ENCODE peak calls at places on chromosomes 1 and 21, in seven cellular contexts. F, Y, S, J, N, U and O are unnamed samples.

GRCh38 chr1:93459126-93459525 is 11.2 kb downstream of the FNBP1L start:
- DNase-seq in F (no peak), Y (no peak), S (no peak), J (no peak), N (no peak), U (no peak), O (no peak)

GRCh38 chr1:31744165-31744888 is 19.8 kb downstream of the ADGRB2 start:
- DNase-seq in F (no peak), Y (no peak), S (no peak), J (no peak), N (no peak), U (no peak), O (no peak)

GRCh38 chr1:67721650-67722291 is 36.8 kb downstream of the GADD45A start:
- DNase-seq in F (no peak), Y (no peak), S (no peak), J (no peak), N (no peak), U (no peak), O (no peak)

GRCh38 chr1:222974496-222974895 is 159.7 kb downstream of the DISP1 start:
- DNase-seq in F (no peak), Y (no peak), S (no peak), J (peak; percentile 99), N (peak; percentile 89), U (no peak), O (no peak)

GRCh38 chr1:32063261-32063681 is 9.5 kb upstream of the TMEM39B start:
- DNase-seq in F (no peak), Y (no peak), S (no peak), J (peak; percentile 73), N (peak; percentile 60), U (no peak), O (peak; percentile 48)

GRCh38 chr1:162074548-162074947 is 5.1 kb downstream of the NOS1AP start:
- DNase-seq in F (no peak), Y (peak; percentile 74), S (no peak), J (no peak), N (peak; percentile 10), U (no peak), O (no peak)

GRCh38 chr1:2971609-2972008 is 49.7 kb upstream of the ACTRT2 start:
- DNase-seq in F (peak; percentile 59), Y (no peak), S (no peak), J (no peak), N (no peak), U (no peak), O (peak; percentile 47)

GRCh38 chr1:230501845-230502244 is 75.7 kb upstream of the PGBD5 start:
- DNase-seq in F (no peak), Y (peak; percentile 33), S (no peak), J (peak; percentile 7), N (no peak), U (no peak), O (no peak)

GRCh38 chr1:226403522-226404034 is 4.3 kb downstream of the PARP1 start:
- DNase-seq in F (no peak), Y (peak; percentile 33), S (no peak), J (peak; percentile 21), N (peak; percentile 69), U (no peak), O (peak; percentile 27)

GRCh38 chr21:44907225-44907965 is 13.3 kb downstream of the ITGB2 start:
- DNase-seq in F (peak; percentile 78), Y (no peak), S (no peak), J (no peak), N (no peak), U (no peak), O (no peak)

GRCh38 chr1:1677718-1678580 is 14.6 kb downstream of the SLC35E2B start:
- DNase-seq in F (peak; percentile 60), Y (no peak), S (peak; percentile 46), J (no peak), N (no peak), U (no peak), O (no peak)

GRCh38 chr1:26838474-26839338 is 12.2 kb downstream of the ZDHHC18 start:
- DNase-seq in F (no peak), Y (no peak), S (peak; percentile 45), J (no peak), N (no peak), U (no peak), O (no peak)

GRCh38 chr1:232273071-232273470 is 356.9 kb downstream of the SIPA1L2 start:
- DNase-seq in F (no peak), Y (no peak), S (no peak), J (peak; percentile 63), N (no peak), U (no peak), O (no peak)

GRCh38 chr1:17700981-17701870 is 53.9 kb upstream of the ACTL8 start:
- DNase-seq in F (no peak), Y (no peak), S (no peak), J (no peak), N (no peak), U (no peak), O (no peak)

GRCh38 chr1:90561926-90562325 is 155.2 kb downstream of the BARHL2 start:
- DNase-seq in F (no peak), Y (no peak), S (no peak), J (no peak), N (no peak), U (no peak), O (no peak)

GRCh38 chr21:33384851-33385331 is 18.3 kb upstream of the IFNGR2 start:
- DNase-seq in F (no peak), Y (no peak), S (no peak), J (peak; percentile 22), N (no peak), U (no peak), O (no peak)

GRCh38 chr1:169584483-169585144 is 1.7 kb downstream of the F5 start:
- DNase-seq in F (no peak), Y (no peak), S (no peak), J (no peak), N (no peak), U (no peak), O (no peak)

GRCh38 chr1:165793951-165794350 is 25.3 kb upstream of the TMCO1 start:
- DNase-seq in F (no peak), Y (no peak), S (no peak), J (no peak), N (no peak), U (no peak), O (no peak)

GRCh38 chr1:16122361-16122881 is 33.4 kb downstream of the EPHA2 start:
- DNase-seq in F (no peak), Y (no peak), S (no peak), J (no peak), N (peak; percentile 31), U (no peak), O (no peak)

GRCh38 chr1:202007279-202007678 is 3.1 kb upstream of the ELF3 start:
- DNase-seq in F (no peak), Y (no peak), S (no peak), J (no peak), N (no peak), U (no peak), O (no peak)

GRCh38 chr1:211874521-211875347 is 44.2 kb upstream of the LPGAT1 start:
- DNase-seq in F (no peak), Y (no peak), S (no peak), J (no peak), N (no peak), U (no peak), O (no peak)

GRCh38 chr1:172932981-172933380 is 117.8 kb downstream of the TNFSF18 start:
- DNase-seq in F (no peak), Y (no peak), S (no peak), J (no peak), N (peak; percentile 54), U (no peak), O (no peak)

GRCh38 chr1:5921129-5921528 is 71.1 kb downstream of the NPHP4 start:
- DNase-seq in F (no peak), Y (no peak), S (no peak), J (no peak), N (no peak), U (no peak), O (no peak)

GRCh38 chr1:181583598-181583997 is 100.3 kb downstream of the CACNA1E start:
- DNase-seq in F (no peak), Y (peak; percentile 30), S (no peak), J (no peak), N (no peak), U (no peak), O (no peak)

GRCh38 chr1:94755675-94756074 is 64.5 kb upstream of the SLC44A3 start:
- DNase-seq in F (no peak), Y (no peak), S (no peak), J (peak; percentile 99), N (peak; percentile 100), U (no peak), O (no peak)

GRCh38 chr1:227940791-227941241 is 6.9 kb downstream of the WNT9A start:
- DNase-seq in F (peak; percentile 58), Y (no peak), S (no peak), J (no peak), N (no peak), U (no peak), O (peak; percentile 67)